ENCODE peak calls at places on chromosomes 1 and 21, in ten cellular contexts. W, D, Q, C, T, J, L, G, K and S are unnamed samples.
A peak's percentile ranks its signal among the peaks of the same experiment; 100 is the strongest.

GRCh38 chr1:31348449-31348848 is 24.4 kb downstream of the FABP3 start:
- DNase-seq in G (no peak), T (no peak), D (no peak), J (no peak), L (no peak), Q (no peak), W (no peak), K (no peak), C (no peak), S (no peak)

GRCh38 chr1:21939650-21940374 is 2.7 kb upstream of the HSPG2 start:
- DNase-seq in T (no peak), K (no peak), D (peak; percentile 85), J (peak; percentile 96), G (no peak), L (peak; percentile 75), Q (peak; percentile 89), W (no peak), C (no peak), S (no peak)

GRCh38 chr21:43754948-43755781 is 20.9 kb downstream of the CSTB start:
- DNase-seq in D (no peak), K (no peak), J (no peak), C (no peak), T (no peak), G (no peak), W (no peak), Q (no peak), L (no peak), S (no peak)

GRCh38 chr1:169460193-169460833 is 25.4 kb downstream of the SLC19A2 start:
- DNase-seq in K (no peak), T (peak; percentile 56), C (no peak), J (no peak), W (no peak), Q (no peak), L (no peak), G (no peak), D (no peak), S (no peak)

GRCh38 chr1:9872430-9873165 is 37.5 kb downstream of the CTNNBIP1 start:
- DNase-seq in Q (no peak), W (no peak), J (no peak), T (no peak), D (peak; percentile 18), L (peak; percentile 60), K (no peak), C (no peak), G (no peak), S (no peak)

GRCh38 chr1:116834605-116835004 is 75.1 kb upstream of the PTGFRN start:
- DNase-seq in J (no peak), D (no peak), T (no peak), C (no peak), G (no peak), W (no peak), K (no peak), L (no peak), Q (no peak), S (no peak)

GRCh38 chr1:22296701-22297591 is 154.0 kb upstream of the WNT4 start:
- DNase-seq in K (no peak), W (no peak), T (no peak), G (no peak), J (no peak), C (no peak), D (no peak), Q (no peak), L (no peak), S (no peak)

GRCh38 chr1:6003568-6004411 is 11.6 kb upstream of the NPHP4 start:
- DNase-seq in D (no peak), Q (peak; percentile 7), L (peak; percentile 92), T (peak; percentile 8), G (no peak), K (peak; percentile 40), C (peak; percentile 85), J (peak; percentile 37), W (no peak), S (no peak)

GRCh38 chr1:115428676-115429075 is 90.6 kb upstream of the NGF start:
- DNase-seq in C (no peak), Q (no peak), J (no peak), T (no peak), G (no peak), K (no peak), D (no peak), W (no peak), L (no peak), S (no peak)

GRCh38 chr1:47712596-47713299 is 274.9 kb downstream of the FOXD2 start:
- DNase-seq in C (no peak), Q (no peak), L (no peak), J (peak; percentile 18), K (no peak), G (no peak), W (no peak), T (no peak), D (no peak), S (no peak)

GRCh38 chr1:58293388-58293787 is 253.1 kb downstream of the OMA1 start:
- DNase-seq in K (no peak), D (no peak), W (no peak), C (no peak), T (no peak), L (no peak), G (no peak), J (no peak), Q (no peak), S (no peak)

GRCh38 chr21:44337428-44337827 is 1.8 kb downstream of the CFAP410 start:
- DNase-seq in C (no peak), J (no peak), G (no peak), W (no peak), Q (no peak), L (no peak), T (no peak), D (no peak), K (no peak), S (no peak)

GRCh38 chr1:200793677-200794076 is 55.0 kb downstream of the CAMSAP2 start:
- DNase-seq in C (no peak), W (no peak), J (no peak), L (no peak), K (no peak), D (no peak), Q (no peak), T (no peak), G (no peak), S (no peak)

GRCh38 chr1:167666416-167666815 is 36.4 kb downstream of the RCSD1 start:
- DNase-seq in W (no peak), K (no peak), G (no peak), T (no peak), D (no peak), Q (no peak), L (no peak), C (no peak), J (no peak), S (no peak)

GRCh38 chr21:44599264-44600029 is 950 bp upstream of the KRTAP10-7 start:
- DNase-seq in W (no peak), T (no peak), D (no peak), C (no peak), K (no peak), Q (no peak), L (no peak), G (no peak), J (no peak), S (no peak)

GRCh38 chr1:245277276-245277675 is 122.5 kb downstream of the KIF26B start:
- DNase-seq in W (no peak), D (no peak), J (no peak), T (peak; percentile 65), G (peak; percentile 54), Q (no peak), C (peak; percentile 57), L (peak; percentile 46), K (no peak), S (no peak)
- TF ChIP-seq CTCF in W (no peak), D (peak; percentile 10), J (no peak), T (peak; percentile 20), G (peak; percentile 69), Q (no peak), C (peak; percentile 54), L (peak; percentile 71), K (peak; percentile 9), S (peak; percentile 52)

GRCh38 chr21:14382835-14383595 is at the start of gene HSPA13:
- DNase-seq in T (peak; percentile 99), D (peak; percentile 99), C (peak; percentile 100), G (peak; percentile 97), W (peak; percentile 94), K (peak; percentile 97), J (peak; percentile 100), Q (peak; percentile 100), L (peak; percentile 99), S (peak; percentile 97)
- TF ChIP-seq CTCF in T (no peak), D (peak; percentile 13), C (peak; percentile 21), G (peak; percentile 16), W (no peak), K (no peak), J (no peak), Q (no peak), L (no peak), S (peak; percentile 30)

GRCh38 chr1:8353386-8353785 is 35.5 kb downstream of the SLC45A1 start:
- DNase-seq in L (no peak), W (no peak), K (no peak), G (no peak), D (no peak), C (no peak), T (no peak), J (peak; percentile 73), Q (no peak), S (no peak)
- TF ChIP-seq CTCF in L (no peak), W (no peak), K (no peak), G (no peak), D (no peak), C (no peak), T (no peak), J (no peak), Q (no peak), S (no peak)

GRCh38 chr1:165144757-165145397 is 211.6 kb downstream of the LMX1A start:
- DNase-seq in L (peak; percentile 81), Q (peak; percentile 21), K (peak; percentile 75), D (peak; percentile 8), W (no peak), G (peak; percentile 76), C (peak; percentile 76), T (peak; percentile 71), J (no peak), S (peak; percentile 54)
- TF ChIP-seq CTCF in L (peak; percentile 63), Q (peak; percentile 80), K (peak; percentile 77), D (peak; percentile 80), W (peak; percentile 71), G (peak; percentile 76), C (peak; percentile 91), T (no peak), J (no peak), S (peak; percentile 91)

GRCh38 chr1:32448773-32449456 is 16.0 kb upstream of the ZBTB8B start:
- DNase-seq in T (peak; percentile 56), Q (no peak), K (peak; percentile 64), W (no peak), L (peak; percentile 77), D (no peak), J (no peak), C (peak; percentile 66), G (peak; percentile 38), S (no peak)
- TF ChIP-seq CTCF in T (peak; percentile 42), Q (no peak), K (peak; percentile 17), W (no peak), L (peak; percentile 48), D (peak; percentile 15), J (no peak), C (peak; percentile 55), G (no peak), S (peak; percentile 27)

GRCh38 chr1:180778782-180779398 is 133.8 kb upstream of the KIAA1614 start:
- DNase-seq in K (no peak), C (peak; percentile 7), J (no peak), T (peak; percentile 23), Q (no peak), W (no peak), D (no peak), G (peak; percentile 43), L (peak; percentile 6), S (no peak)
- TF ChIP-seq CTCF in K (peak; percentile 46), C (peak; percentile 56), J (no peak), T (peak; percentile 40), Q (peak; percentile 32), W (no peak), D (peak; percentile 20), G (peak; percentile 81), L (peak; percentile 41), S (peak; percentile 58)

GRCh38 chr1:154741747-154742495 is 128.2 kb downstream of the KCNN3 start:
- DNase-seq in J (no peak), C (peak; percentile 54), Q (no peak), T (peak; percentile 83), G (peak; percentile 70), L (peak; percentile 70), D (no peak), K (peak; percentile 53), W (no peak), S (peak; percentile 18)
- TF ChIP-seq CTCF in J (no peak), C (peak; percentile 47), Q (peak; percentile 34), T (peak; percentile 39), G (peak; percentile 93), L (peak; percentile 96), D (no peak), K (no peak), W (no peak), S (peak; percentile 55)